ENCODE peak calls at places on chromosomes 11 and 22, in eight cellular contexts. U is neural progenitor cell, W is breast epithelium, L is GM12865, X is ovary, C is AG10803, D is cardiac muscle cell, P is fibroblast of the aortic adventitia. B is an unnamed sample.

GRCh38 chr11:46348986-46349401 is 1.7 kb downstream of the DGKZ start:
- DNase-seq in D (no peak), L (peak), U (no peak), C (no peak), X (no peak), P (no peak), W (no peak), B (no peak)

GRCh38 chr11:34407121-34407813 is 31.5 kb upstream of the CAT start:
- DNase-seq in P (no peak), L (no peak), C (no peak), D (no peak), U (no peak), W (peak), X (no peak), B (no peak)

GRCh38 chr22:22661275-22661674 is 16.9 kb downstream of the GGTLC2 start:
- DNase-seq in P (no peak), W (no peak), C (no peak), L (no peak), U (no peak), D (no peak), X (no peak), B (no peak)

GRCh38 chr11:115724709-115725108 is 220.5 kb upstream of the CADM1 start:
- DNase-seq in L (no peak), C (peak), U (no peak), P (no peak), W (no peak), X (no peak), D (no peak), B (no peak)

GRCh38 chr11:123509737-123510578 is 79.9 kb downstream of the GRAMD1B start:
- DNase-seq in P (peak), U (peak), W (no peak), C (peak), X (no peak), L (no peak), D (peak), B (no peak)

GRCh38 chr11:94449437-94449836 is 44.2 kb downstream of the MRE11 start:
- DNase-seq in X (no peak), C (peak), U (no peak), P (peak), L (no peak), D (no peak), W (no peak), B (no peak)

GRCh38 chr11:61132646-61133045 is 28.6 kb downstream of the VPS37C start:
- DNase-seq in C (no peak), L (no peak), X (no peak), W (no peak), D (no peak), P (no peak), U (no peak), B (no peak)

GRCh38 chr11:36455658-36456111 is 54.4 kb downstream of the TRAF6 start:
- DNase-seq in W (peak), C (peak), P (peak), L (no peak), X (peak), U (peak), D (peak), B (peak)

GRCh38 chr22:35314161-35314942 is 14.7 kb downstream of the TOM1 start:
- DNase-seq in U (no peak), C (no peak), D (no peak), X (peak), L (no peak), W (no peak), P (no peak), B (no peak)

GRCh38 chr11:65215441-65216076 is 33.8 kb downstream of the CAPN1 start:
- DNase-seq in C (no peak), D (no peak), U (no peak), W (no peak), L (no peak), X (no peak), P (no peak), B (no peak)

GRCh38 chr11:68993546-68993945 is 12.8 kb upstream of the MRGPRD start:
- DNase-seq in L (no peak), W (no peak), C (no peak), D (no peak), U (no peak), X (no peak), P (no peak), B (no peak)

GRCh38 chr11:85827768-85828639 is 17.1 kb upstream of the SYTL2 start:
- DNase-seq in W (no peak), X (no peak), L (no peak), C (peak), D (peak), U (no peak), P (peak), B (no peak)

DNA sequence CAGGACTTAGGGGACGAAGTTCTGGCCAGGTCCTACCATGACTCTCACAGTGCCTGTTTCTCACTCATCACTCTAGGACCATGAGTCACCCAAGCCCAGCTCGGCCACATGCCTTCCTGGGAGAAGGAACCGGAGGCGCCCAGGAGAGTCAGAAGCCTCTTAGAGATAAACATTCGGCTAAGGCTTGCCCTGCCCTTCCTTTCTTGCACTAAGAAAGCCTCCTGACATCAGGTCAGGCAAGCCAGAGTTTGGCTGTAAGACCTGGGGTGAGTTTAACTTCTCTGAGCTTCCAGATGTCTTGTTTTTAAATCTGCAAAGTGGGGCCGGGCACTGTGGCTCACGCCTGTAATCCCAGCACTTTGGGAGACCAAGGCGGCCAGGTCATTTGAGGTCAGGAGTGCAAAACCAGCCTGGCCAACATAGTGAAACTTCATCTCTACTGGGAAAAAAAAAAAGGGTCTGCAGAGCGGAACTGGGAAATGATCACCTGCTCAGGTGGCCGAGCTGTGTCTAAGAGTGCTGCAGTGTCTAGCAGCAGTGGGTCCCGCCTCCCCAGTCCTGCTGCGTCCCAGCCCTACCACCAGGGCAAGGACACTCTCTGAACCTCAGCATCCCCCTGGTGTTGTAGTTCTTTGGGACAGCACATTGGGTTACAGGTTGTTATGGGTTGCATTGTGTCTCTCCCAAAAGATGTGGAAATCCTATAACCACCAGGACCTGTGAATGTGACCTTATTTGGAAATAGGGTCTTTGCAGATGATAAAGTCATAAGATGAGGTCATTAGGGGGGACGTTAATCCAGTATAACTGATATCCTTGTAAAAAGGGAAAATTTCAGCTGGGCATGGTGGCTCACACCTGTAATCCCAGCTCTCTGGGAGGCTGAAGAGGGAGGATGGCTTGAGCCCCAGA is 1.8 kb upstream of the CARS1 start:
- DNase-seq in D (no peak), C (peak), W (no peak), X (no peak), L (no peak), U (no peak), P (peak), B (peak)
- TF ChIP-seq CTCF in D (no peak), C (peak), W (no peak), X (no peak), L (no peak), U (no peak), P (peak), B (no peak)

GRCh38 chr22:27331526-27332281 is 469.9 kb downstream of the MN1 start:
- DNase-seq in X (peak), U (peak), D (peak), C (peak), L (no peak), P (peak), W (no peak), B (peak)
- TF ChIP-seq CTCF in X (peak), U (peak), D (peak), C (peak), L (no peak), P (peak), W (no peak), B (peak)

DNA sequence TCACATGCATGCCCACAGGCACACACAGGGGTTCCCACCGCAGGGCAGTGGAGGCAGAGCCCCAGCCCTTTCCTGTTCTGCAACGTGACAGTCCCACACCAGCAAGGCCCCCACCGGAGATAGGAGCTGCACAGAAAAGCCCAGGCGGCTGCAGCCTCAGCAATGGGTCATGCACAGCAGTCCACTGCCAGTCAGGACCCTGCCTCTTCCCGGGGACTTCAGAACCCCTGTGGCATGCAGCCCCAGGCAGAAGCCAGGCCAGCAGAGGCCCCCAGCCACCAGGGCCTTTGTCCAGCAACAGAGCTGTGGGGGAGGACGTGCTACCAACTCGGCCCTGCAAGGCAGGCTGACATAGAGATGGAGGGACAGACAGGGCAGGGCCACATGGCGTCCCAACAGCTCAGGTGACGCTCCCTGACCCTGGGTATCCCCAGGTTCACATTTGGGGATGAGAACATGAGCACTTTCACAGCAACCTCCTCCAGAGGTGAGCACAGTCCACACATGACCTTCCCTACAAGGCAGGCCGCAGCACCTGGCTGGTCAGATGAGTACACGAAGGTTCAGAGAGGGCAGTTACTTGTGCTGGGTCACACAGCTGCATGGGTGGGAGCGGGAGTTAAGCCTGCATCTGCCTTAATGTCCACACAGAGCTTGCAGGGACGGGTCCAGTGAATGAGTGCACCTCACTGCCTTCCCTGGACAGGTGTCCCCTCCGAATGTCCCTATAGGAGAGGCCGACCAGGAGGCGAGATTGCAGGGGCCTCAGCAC is 87.3 kb downstream of the CELSR1 start:
- DNase-seq in X (no peak), C (no peak), W (no peak), D (no peak), U (no peak), P (no peak), L (no peak), B (no peak)
- TF ChIP-seq CTCF in X (no peak), C (no peak), W (no peak), D (no peak), U (no peak), P (no peak), L (no peak), B (no peak)

DNA sequence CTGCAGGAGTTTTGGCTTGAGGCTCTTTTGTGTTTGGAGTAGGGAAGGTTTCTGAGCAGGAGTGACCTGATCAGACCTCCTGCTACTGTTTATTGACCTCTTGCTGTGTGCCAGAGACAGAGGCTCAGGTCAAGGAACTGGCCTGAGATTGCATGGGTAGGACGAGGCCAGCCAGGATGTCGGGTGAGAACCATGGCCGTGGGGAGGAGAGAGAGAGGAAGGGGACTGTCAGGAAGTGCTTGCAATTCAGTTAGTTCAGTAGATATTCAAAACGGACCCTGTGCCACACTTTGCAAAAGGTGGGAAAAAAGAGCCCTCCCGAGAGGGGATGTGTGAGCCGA is 14.0 kb downstream of the TBC1D22A start:
- DNase-seq in C (no peak), U (no peak), P (no peak), D (no peak), X (no peak), L (no peak), W (no peak), B (no peak)
- TF ChIP-seq CTCF in C (no peak), U (no peak), P (no peak), D (no peak), X (no peak), L (no peak), W (no peak), B (no peak)

GRCh38 chr11:67615455-67616430 is 9.0 kb downstream of the NDUFV1 start:
- DNase-seq in L (peak), P (no peak), D (peak), C (no peak), X (no peak), U (peak), W (no peak), B (peak)
- TF ChIP-seq CTCF in L (peak), P (peak), D (peak), C (peak), X (no peak), U (peak), W (no peak), B (peak)

GRCh38 chr22:24517446-24517845 is 22.3 kb downstream of the UPB1 start:
- DNase-seq in W (no peak), P (no peak), D (no peak), L (no peak), U (no peak), X (no peak), C (no peak), B (no peak)
- TF ChIP-seq CTCF in W (no peak), P (no peak), D (no peak), L (no peak), U (no peak), X (no peak), C (no peak), B (no peak)

GRCh38 chr22:19168088-19168890 is 10.2 kb downstream of the SLC25A1 start:
- DNase-seq in L (no peak), C (no peak), X (no peak), D (no peak), W (no peak), P (no peak), U (peak), B (no peak)
- TF ChIP-seq CTCF in L (no peak), C (no peak), X (no peak), D (no peak), W (no peak), P (no peak), U (peak), B (no peak)

GRCh38 chr11:117444256-117445096 is 116.8 kb downstream of the CEP164 start:
- DNase-seq in C (no peak), X (no peak), U (no peak), W (no peak), D (no peak), L (no peak), P (no peak), B (no peak)

GRCh38 chr11:117442049-117442868 is 114.6 kb downstream of the CEP164 start:
- DNase-seq in C (no peak), W (no peak), U (no peak), X (no peak), L (no peak), D (no peak), P (no peak), B (no peak)

GRCh38 chr11:117445097-117445658 is 117.5 kb downstream of the CEP164 start:
- DNase-seq in W (no peak), D (no peak), C (no peak), L (no peak), X (no peak), P (no peak), U (no peak), B (no peak)

GRCh38 chr11:117442869-117443239 is 115.2 kb downstream of the CEP164 start:
- DNase-seq in L (no peak), W (no peak), U (no peak), C (no peak), D (no peak), X (no peak), P (no peak), B (no peak)

GRCh38 chr11:117443269-117444186 is 115.9 kb downstream of the CEP164 start:
- DNase-seq in W (no peak), D (peak), C (peak), X (peak), L (peak), P (peak), U (peak), B (no peak)
- TF ChIP-seq CTCF in W (no peak), D (peak), C (peak), X (peak), L (peak), P (peak), U (peak), B (peak)

GRCh38 chr11:17848709-17849108 is 114.1 kb downstream of the KCNC1 start:
- DNase-seq in L (no peak), U (no peak), C (no peak), P (no peak), X (no peak), W (no peak), D (no peak), B (no peak)
- TF ChIP-seq CTCF in L (no peak), U (no peak), C (no peak), P (no peak), X (no peak), W (no peak), D (no peak), B (no peak)

B was measured in psoas muscle.